ENCODE peak calls at places on chromosomes 6 and 20, in four cellular contexts. P is GM23248, L is CD14-positive monocyte, Q is immature natural killer cell. I is an unnamed sample.

GRCh38 chr6:50655848-50656453 is 57.4 kb upstream of the TFAP2D start:
- DNase-seq in P (peak; percentile 50), L (no peak), Q (no peak), I (peak; percentile 27)

GRCh38 chr20:25278636-25279361 is 30.9 kb downstream of the PYGB start:
- DNase-seq in Q (no peak), L (peak; percentile 26), P (no peak), I (no peak)

GRCh38 chr6:63394656-63395308 is 75.0 kb upstream of the LGSN start:
- DNase-seq in Q (no peak), L (no peak), P (no peak), I (no peak)

GRCh38 chr6:66478705-66479104 is 771.7 kb upstream of the EYS start:
- DNase-seq in L (no peak), P (no peak), Q (no peak), I (no peak)

GRCh38 chr6:32088487-32089049 is 20.6 kb downstream of the TNXB start:
- DNase-seq in Q (no peak), P (no peak), L (no peak), I (no peak)

GRCh38 chr20:46264391-46265266 is 43.7 kb downstream of the CDH22 start:
- DNase-seq in Q (no peak), P (no peak), L (no peak), I (no peak)

GRCh38 chr6:50851269-50851847 is 32.7 kb downstream of the TFAP2B start:
- DNase-seq in Q (no peak), L (no peak), P (no peak), I (no peak)

GRCh38 chr20:52601295-52601971 is 370.7 kb upstream of the TSHZ2 start:
- DNase-seq in Q (no peak), L (no peak), P (no peak), I (no peak)

GRCh38 chr6:44269921-44270525 is at the start of gene TMEM151B:
- DNase-seq in Q (no peak), P (no peak), L (no peak), I (no peak)

GRCh38 chr6:35244551-35244950 is 15.0 kb upstream of the ZNF76 start:
- DNase-seq in Q (no peak), L (no peak), P (no peak), I (no peak)

I was measured in adipocyte.